ENCODE peak calls at places on chromosomes 2 and 18, in four cellular contexts. One of them, this sample, is unnamed.

GRCh38 chr2:217332866-217333265 is 473.0 kb upstream of the TNP1 start:
- DNase-seq in activated T-cell treated with anti-CD3 and anti-CD28 coated beads, Interleukin-2, amount 50 U/mL, for 72 hours: no peak
- DNase-seq in stimulated activated CD4-positive, alpha-beta T cell treated with anti-CD3 and anti-CD28 coated beads, Interleukin-4, amount 100 ng/mL, for 4 hours: no peak
- DNase-seq in NCI-H1105 treated with DMSO at 0.1 percent for 48 hours: no peak
- DNase-seq in this sample: no peak

GRCh38 chr2:51855683-51856082 is 823.8 kb upstream of the NRXN1 start:
- DNase-seq in NCI-H1105 treated with DMSO at 0.1 percent for 48 hours: no peak
- DNase-seq in activated T-cell treated with anti-CD3 and anti-CD28 coated beads, Interleukin-2, amount 50 U/mL, for 72 hours: no peak
- DNase-seq in stimulated activated CD4-positive, alpha-beta T cell treated with anti-CD3 and anti-CD28 coated beads, Interleukin-4, amount 100 ng/mL, for 4 hours: no peak
- DNase-seq in this sample: no peak

GRCh38 chr2:9709539-9710285 is 78.9 kb upstream of the YWHAQ start:
- DNase-seq in NCI-H1105 treated with DMSO at 0.1 percent for 48 hours: no peak
- DNase-seq in activated T-cell treated with anti-CD3 and anti-CD28 coated beads, Interleukin-2, amount 50 U/mL, for 72 hours: no peak
- DNase-seq in stimulated activated CD4-positive, alpha-beta T cell treated with anti-CD3 and anti-CD28 coated beads, Interleukin-4, amount 100 ng/mL, for 4 hours: no peak
- DNase-seq in this sample: no peak

GRCh38 chr2:225236769-225237323 is 162.7 kb upstream of the NYAP2 start:
- DNase-seq in stimulated activated CD4-positive, alpha-beta T cell treated with anti-CD3 and anti-CD28 coated beads, Interleukin-4, amount 100 ng/mL, for 4 hours: no peak
- DNase-seq in NCI-H1105 treated with DMSO at 0.1 percent for 48 hours: no peak
- DNase-seq in activated T-cell treated with anti-CD3 and anti-CD28 coated beads, Interleukin-2, amount 50 U/mL, for 72 hours: no peak
- DNase-seq in this sample: no peak

GRCh38 chr2:95695613-95696012 is 103.8 kb downstream of the TRIM43 start:
- DNase-seq in activated T-cell treated with anti-CD3 and anti-CD28 coated beads, Interleukin-2, amount 50 U/mL, for 72 hours: no peak
- DNase-seq in NCI-H1105 treated with DMSO at 0.1 percent for 48 hours: no peak
- DNase-seq in stimulated activated CD4-positive, alpha-beta T cell treated with anti-CD3 and anti-CD28 coated beads, Interleukin-4, amount 100 ng/mL, for 4 hours: no peak
- DNase-seq in this sample: no peak

GRCh38 chr2:179263015-179263414 is 1.6 kb downstream of the SESTD1 start:
- DNase-seq in activated T-cell treated with anti-CD3 and anti-CD28 coated beads, Interleukin-2, amount 50 U/mL, for 72 hours: no peak
- DNase-seq in stimulated activated CD4-positive, alpha-beta T cell treated with anti-CD3 and anti-CD28 coated beads, Interleukin-4, amount 100 ng/mL, for 4 hours: no peak
- DNase-seq in NCI-H1105 treated with DMSO at 0.1 percent for 48 hours: no peak
- DNase-seq in this sample: no peak

GRCh38 chr2:235533616-235534385 is 40.0 kb downstream of the AGAP1 start:
- DNase-seq in NCI-H1105 treated with DMSO at 0.1 percent for 48 hours: no peak
- DNase-seq in activated T-cell treated with anti-CD3 and anti-CD28 coated beads, Interleukin-2, amount 50 U/mL, for 72 hours: no peak
- DNase-seq in stimulated activated CD4-positive, alpha-beta T cell treated with anti-CD3 and anti-CD28 coated beads, Interleukin-4, amount 100 ng/mL, for 4 hours: no peak
- DNase-seq in this sample: peak

GRCh38 chr2:166224197-166224596 is 96.4 kb upstream of the SCN1A start:
- DNase-seq in NCI-H1105 treated with DMSO at 0.1 percent for 48 hours: no peak
- DNase-seq in stimulated activated CD4-positive, alpha-beta T cell treated with anti-CD3 and anti-CD28 coated beads, Interleukin-4, amount 100 ng/mL, for 4 hours: no peak
- DNase-seq in activated T-cell treated with anti-CD3 and anti-CD28 coated beads, Interleukin-2, amount 50 U/mL, for 72 hours: no peak
- DNase-seq in this sample: no peak

GRCh38 chr18:5475252-5475651 is 68.5 kb downstream of the EPB41L3 start:
- DNase-seq in activated T-cell treated with anti-CD3 and anti-CD28 coated beads, Interleukin-2, amount 50 U/mL, for 72 hours: no peak
- DNase-seq in NCI-H1105 treated with DMSO at 0.1 percent for 48 hours: no peak
- DNase-seq in stimulated activated CD4-positive, alpha-beta T cell treated with anti-CD3 and anti-CD28 coated beads, Interleukin-4, amount 100 ng/mL, for 4 hours: no peak
- DNase-seq in this sample: no peak

GRCh38 chr18:31918733-31919132 is 24.2 kb downstream of the TRAPPC8 start:
- DNase-seq in stimulated activated CD4-positive, alpha-beta T cell treated with anti-CD3 and anti-CD28 coated beads, Interleukin-4, amount 100 ng/mL, for 4 hours: no peak
- DNase-seq in NCI-H1105 treated with DMSO at 0.1 percent for 48 hours: no peak
- DNase-seq in activated T-cell treated with anti-CD3 and anti-CD28 coated beads, Interleukin-2, amount 50 U/mL, for 72 hours: no peak
- DNase-seq in this sample: no peak

GRCh38 chr2:111162718-111163331 is 42.1 kb downstream of the BCL2L11 start:
- DNase-seq in NCI-H1105 treated with DMSO at 0.1 percent for 48 hours: no peak
- DNase-seq in stimulated activated CD4-positive, alpha-beta T cell treated with anti-CD3 and anti-CD28 coated beads, Interleukin-4, amount 100 ng/mL, for 4 hours: no peak
- DNase-seq in activated T-cell treated with anti-CD3 and anti-CD28 coated beads, Interleukin-2, amount 50 U/mL, for 72 hours: peak
- DNase-seq in this sample: no peak

GRCh38 chr2:122795763-122796162 is 1040.3 kb downstream of the TSN start:
- DNase-seq in NCI-H1105 treated with DMSO at 0.1 percent for 48 hours: no peak
- DNase-seq in activated T-cell treated with anti-CD3 and anti-CD28 coated beads, Interleukin-2, amount 50 U/mL, for 72 hours: no peak
- DNase-seq in stimulated activated CD4-positive, alpha-beta T cell treated with anti-CD3 and anti-CD28 coated beads, Interleukin-4, amount 100 ng/mL, for 4 hours: no peak
- DNase-seq in this sample: no peak

GRCh38 chr2:50851891-50852290 is 180.0 kb downstream of the NRXN1 start:
- DNase-seq in NCI-H1105 treated with DMSO at 0.1 percent for 48 hours: no peak
- DNase-seq in stimulated activated CD4-positive, alpha-beta T cell treated with anti-CD3 and anti-CD28 coated beads, Interleukin-4, amount 100 ng/mL, for 4 hours: no peak
- DNase-seq in activated T-cell treated with anti-CD3 and anti-CD28 coated beads, Interleukin-2, amount 50 U/mL, for 72 hours: no peak
- DNase-seq in this sample: no peak

GRCh38 chr2:152055366-152056108 is 43.3 kb downstream of the CACNB4 start:
- DNase-seq in activated T-cell treated with anti-CD3 and anti-CD28 coated beads, Interleukin-2, amount 50 U/mL, for 72 hours: no peak
- DNase-seq in NCI-H1105 treated with DMSO at 0.1 percent for 48 hours: no peak
- DNase-seq in stimulated activated CD4-positive, alpha-beta T cell treated with anti-CD3 and anti-CD28 coated beads, Interleukin-4, amount 100 ng/mL, for 4 hours: no peak
- DNase-seq in this sample: no peak

GRCh38 chr2:42238644-42239288 is 69.6 kb downstream of the EML4 start:
- DNase-seq in stimulated activated CD4-positive, alpha-beta T cell treated with anti-CD3 and anti-CD28 coated beads, Interleukin-4, amount 100 ng/mL, for 4 hours: peak
- DNase-seq in activated T-cell treated with anti-CD3 and anti-CD28 coated beads, Interleukin-2, amount 50 U/mL, for 72 hours: peak
- DNase-seq in NCI-H1105 treated with DMSO at 0.1 percent for 48 hours: peak
- DNase-seq in this sample: no peak

GRCh38 chr2:135299656-135300244 is 231.3 kb downstream of the ZRANB3 start:
- DNase-seq in stimulated activated CD4-positive, alpha-beta T cell treated with anti-CD3 and anti-CD28 coated beads, Interleukin-4, amount 100 ng/mL, for 4 hours: no peak
- DNase-seq in activated T-cell treated with anti-CD3 and anti-CD28 coated beads, Interleukin-2, amount 50 U/mL, for 72 hours: no peak
- DNase-seq in NCI-H1105 treated with DMSO at 0.1 percent for 48 hours: no peak
- DNase-seq in this sample: no peak

GRCh38 chr2:100819365-100820345 is at the start of gene NPAS2:
- DNase-seq in NCI-H1105 treated with DMSO at 0.1 percent for 48 hours: peak
- DNase-seq in activated T-cell treated with anti-CD3 and anti-CD28 coated beads, Interleukin-2, amount 50 U/mL, for 72 hours: peak
- DNase-seq in stimulated activated CD4-positive, alpha-beta T cell treated with anti-CD3 and anti-CD28 coated beads, Interleukin-4, amount 100 ng/mL, for 4 hours: peak
- DNase-seq in this sample: no peak

GRCh38 chr2:73268831-73269685 is 15.2 kb downstream of the FBXO41 start:
- DNase-seq in stimulated activated CD4-positive, alpha-beta T cell treated with anti-CD3 and anti-CD28 coated beads, Interleukin-4, amount 100 ng/mL, for 4 hours: peak
- DNase-seq in NCI-H1105 treated with DMSO at 0.1 percent for 48 hours: peak
- DNase-seq in activated T-cell treated with anti-CD3 and anti-CD28 coated beads, Interleukin-2, amount 50 U/mL, for 72 hours: peak
- DNase-seq in this sample: peak

GRCh38 chr2:19764998-19765397 is 136.8 kb downstream of the TTC32 start:
- DNase-seq in activated T-cell treated with anti-CD3 and anti-CD28 coated beads, Interleukin-2, amount 50 U/mL, for 72 hours: no peak
- DNase-seq in NCI-H1105 treated with DMSO at 0.1 percent for 48 hours: no peak
- DNase-seq in stimulated activated CD4-positive, alpha-beta T cell treated with anti-CD3 and anti-CD28 coated beads, Interleukin-4, amount 100 ng/mL, for 4 hours: no peak
- DNase-seq in this sample: no peak

GRCh38 chr2:134325696-134326095 is 71.8 kb downstream of the MGAT5 start:
- DNase-seq in NCI-H1105 treated with DMSO at 0.1 percent for 48 hours: no peak
- DNase-seq in activated T-cell treated with anti-CD3 and anti-CD28 coated beads, Interleukin-2, amount 50 U/mL, for 72 hours: no peak
- DNase-seq in stimulated activated CD4-positive, alpha-beta T cell treated with anti-CD3 and anti-CD28 coated beads, Interleukin-4, amount 100 ng/mL, for 4 hours: no peak
- DNase-seq in this sample: no peak

GRCh38 chr2:208064220-208064951 is 39.1 kb upstream of the PLEKHM3 start:
- DNase-seq in NCI-H1105 treated with DMSO at 0.1 percent for 48 hours: no peak
- DNase-seq in activated T-cell treated with anti-CD3 and anti-CD28 coated beads, Interleukin-2, amount 50 U/mL, for 72 hours: no peak
- DNase-seq in stimulated activated CD4-positive, alpha-beta T cell treated with anti-CD3 and anti-CD28 coated beads, Interleukin-4, amount 100 ng/mL, for 4 hours: no peak
- DNase-seq in this sample: no peak

GRCh38 chr2:232584238-232584637 is 33.7 kb downstream of the EIF4E2 start:
- DNase-seq in activated T-cell treated with anti-CD3 and anti-CD28 coated beads, Interleukin-2, amount 50 U/mL, for 72 hours: no peak
- DNase-seq in stimulated activated CD4-positive, alpha-beta T cell treated with anti-CD3 and anti-CD28 coated beads, Interleukin-4, amount 100 ng/mL, for 4 hours: no peak
- DNase-seq in NCI-H1105 treated with DMSO at 0.1 percent for 48 hours: no peak
- DNase-seq in this sample: no peak

GRCh38 chr18:49021433-49022129 is 70.8 kb upstream of the SMAD7 start:
- DNase-seq in stimulated activated CD4-positive, alpha-beta T cell treated with anti-CD3 and anti-CD28 coated beads, Interleukin-4, amount 100 ng/mL, for 4 hours: peak
- DNase-seq in activated T-cell treated with anti-CD3 and anti-CD28 coated beads, Interleukin-2, amount 50 U/mL, for 72 hours: peak
- DNase-seq in NCI-H1105 treated with DMSO at 0.1 percent for 48 hours: no peak
- DNase-seq in this sample: peak

GRCh38 chr2:145736901-145737300 is 1217.0 kb upstream of the ZEB2 start:
- DNase-seq in stimulated activated CD4-positive, alpha-beta T cell treated with anti-CD3 and anti-CD28 coated beads, Interleukin-4, amount 100 ng/mL, for 4 hours: no peak
- DNase-seq in NCI-H1105 treated with DMSO at 0.1 percent for 48 hours: no peak
- DNase-seq in activated T-cell treated with anti-CD3 and anti-CD28 coated beads, Interleukin-2, amount 50 U/mL, for 72 hours: no peak
- DNase-seq in this sample: no peak

GRCh38 chr2:3147641-3148530 is 229.7 kb downstream of the EIPR1 start:
- DNase-seq in NCI-H1105 treated with DMSO at 0.1 percent for 48 hours: no peak
- DNase-seq in stimulated activated CD4-positive, alpha-beta T cell treated with anti-CD3 and anti-CD28 coated beads, Interleukin-4, amount 100 ng/mL, for 4 hours: no peak
- DNase-seq in activated T-cell treated with anti-CD3 and anti-CD28 coated beads, Interleukin-2, amount 50 U/mL, for 72 hours: no peak
- DNase-seq in this sample: no peak

GRCh38 chr2:182018218-182018617 is 32.6 kb downstream of the PPP1R1C start:
- DNase-seq in stimulated activated CD4-positive, alpha-beta T cell treated with anti-CD3 and anti-CD28 coated beads, Interleukin-4, amount 100 ng/mL, for 4 hours: no peak
- DNase-seq in activated T-cell treated with anti-CD3 and anti-CD28 coated beads, Interleukin-2, amount 50 U/mL, for 72 hours: no peak
- DNase-seq in NCI-H1105 treated with DMSO at 0.1 percent for 48 hours: no peak
- DNase-seq in this sample: no peak

GRCh38 chr18:70046796-70047195 is 99.1 kb upstream of the CD226 start:
- DNase-seq in stimulated activated CD4-positive, alpha-beta T cell treated with anti-CD3 and anti-CD28 coated beads, Interleukin-4, amount 100 ng/mL, for 4 hours: no peak
- DNase-seq in activated T-cell treated with anti-CD3 and anti-CD28 coated beads, Interleukin-2, amount 50 U/mL, for 72 hours: no peak
- DNase-seq in NCI-H1105 treated with DMSO at 0.1 percent for 48 hours: no peak
- DNase-seq in this sample: no peak

This sample was measured in spleen.